ENCODE peak calls at places on chromosome 11, in six cellular contexts. One of them, this sample, is unnamed.

GRCh38 chr11:120385690-120386089 is 49.5 kb downstream of the ARHGEF12 start:
- DNase-seq in NCI-H2029 treated with DMSO at 0.1 percent for 48 hours: no peak
- DNase-seq in fibroblast of lung: no peak
- DNase-seq in astrocyte: no peak
- DNase-seq in mucosa of gallbladder: no peak
- DNase-seq in T1000: no peak
- DNase-seq in this sample: no peak

GRCh38 chr11:78806214-78807004 is 231.7 kb upstream of the NARS2 start:
- DNase-seq in NCI-H2029 treated with DMSO at 0.1 percent for 48 hours: no peak
- DNase-seq in fibroblast of lung: no peak
- DNase-seq in astrocyte: no peak
- DNase-seq in mucosa of gallbladder: no peak
- DNase-seq in T1000: no peak
- DNase-seq in this sample: no peak

GRCh38 chr11:79708319-79708928 is 267.6 kb upstream of the TENM4 start:
- DNase-seq in NCI-H2029 treated with DMSO at 0.1 percent for 48 hours: peak
- DNase-seq in fibroblast of lung: peak
- DNase-seq in astrocyte: peak
- DNase-seq in mucosa of gallbladder: no peak
- DNase-seq in T1000: no peak
- DNase-seq in this sample: no peak

GRCh38 chr11:123580557-123581275 is 73.7 kb downstream of the SCN3B start:
- DNase-seq in NCI-H2029 treated with DMSO at 0.1 percent for 48 hours: peak
- DNase-seq in fibroblast of lung: peak
- DNase-seq in astrocyte: no peak
- DNase-seq in mucosa of gallbladder: peak
- DNase-seq in T1000: no peak
- DNase-seq in this sample: peak

GRCh38 chr11:118625036-118625690 is 17.7 kb downstream of the PHLDB1 start:
- DNase-seq in NCI-H2029 treated with DMSO at 0.1 percent for 48 hours: peak
- DNase-seq in fibroblast of lung: no peak
- DNase-seq in astrocyte: no peak
- DNase-seq in mucosa of gallbladder: peak
- DNase-seq in T1000: no peak
- DNase-seq in this sample: no peak

GRCh38 chr11:131677832-131678470 is 307.5 kb downstream of the NTM start:
- DNase-seq in NCI-H2029 treated with DMSO at 0.1 percent for 48 hours: no peak
- DNase-seq in fibroblast of lung: no peak
- DNase-seq in astrocyte: no peak
- DNase-seq in mucosa of gallbladder: no peak
- DNase-seq in T1000: no peak
- DNase-seq in this sample: no peak

GRCh38 chr11:19931141-19931767 is 218.6 kb downstream of the NAV2 start:
- DNase-seq in NCI-H2029 treated with DMSO at 0.1 percent for 48 hours: no peak
- DNase-seq in fibroblast of lung: peak
- DNase-seq in astrocyte: peak
- DNase-seq in mucosa of gallbladder: no peak
- DNase-seq in T1000: no peak
- DNase-seq in this sample: no peak

GRCh38 chr11:106956887-106957505 is 61.3 kb downstream of the GUCY1A2 start:
- DNase-seq in NCI-H2029 treated with DMSO at 0.1 percent for 48 hours: no peak
- DNase-seq in fibroblast of lung: no peak
- DNase-seq in astrocyte: no peak
- DNase-seq in mucosa of gallbladder: no peak
- DNase-seq in T1000: no peak
- DNase-seq in this sample: no peak

GRCh38 chr11:109785714-109786113 is 307.5 kb upstream of the ZC3H12C start:
- DNase-seq in NCI-H2029 treated with DMSO at 0.1 percent for 48 hours: no peak
- DNase-seq in fibroblast of lung: peak
- DNase-seq in astrocyte: peak
- DNase-seq in mucosa of gallbladder: no peak
- DNase-seq in T1000: no peak
- DNase-seq in this sample: no peak

This sample was measured in D721Med.